ENCODE peak calls at places on chromosome 4, in nine cellular contexts. C is OCI-LY7, E is brain microvascular endothelial cell, V is AG09319, L is GM13976, Z is upper lobe of left lung, A is bronchial epithelial cell, U is esophagus muscularis mucosa, W is lower lobe of right lung. P is an unnamed sample.

GRCh38 chr4:164501074-164501473 is 252.9 kb upstream of the SMIM31 start:
- DNase-seq in C (no peak), E (peak), V (no peak), L (no peak), Z (no peak), A (peak), U (no peak), W (no peak), P (no peak)

GRCh38 chr4:113575391-113575790 is 186.1 kb downstream of the CAMK2D start:
- DNase-seq in C (no peak), E (peak), V (no peak), L (no peak), Z (no peak), A (no peak), U (no peak), W (no peak), P (no peak)

GRCh38 chr4:66572949-66573348 is 902.7 kb upstream of the EPHA5 start:
- DNase-seq in C (no peak), E (peak), V (no peak), L (no peak), Z (no peak), A (peak), U (no peak), W (no peak), P (no peak)

GRCh38 chr4:13087041-13087440 is 397.1 kb downstream of the RAB28 start:
- DNase-seq in C (no peak), E (no peak), V (no peak), L (no peak), Z (no peak), A (no peak), U (no peak), W (no peak), P (no peak)

GRCh38 chr4:515251-515650 is 16.2 kb downstream of the PIGG start:
- DNase-seq in C (no peak), E (no peak), V (no peak), L (no peak), Z (no peak), A (no peak), U (no peak), W (no peak), P (no peak)

GRCh38 chr4:48027653-48028052 is 11.1 kb downstream of the NIPAL1 start:
- DNase-seq in C (no peak), E (no peak), V (no peak), L (peak), Z (no peak), A (no peak), U (no peak), W (no peak), P (no peak)

GRCh38 chr4:8171941-8172924 is 13.6 kb upstream of the ABLIM2 start:
- DNase-seq in C (no peak), E (no peak), V (no peak), L (peak), Z (no peak), A (no peak), U (no peak), W (no peak), P (no peak)

GRCh38 chr4:110211007-110211769 is 12.8 kb upstream of the ELOVL6 start:
- DNase-seq in C (peak), E (no peak), V (no peak), L (peak), Z (no peak), A (peak), U (no peak), W (no peak), P (no peak)

GRCh38 chr4:111323496-111323895 is 700.6 kb upstream of the PITX2 start:
- DNase-seq in C (no peak), E (peak), V (no peak), L (no peak), Z (no peak), A (peak), U (no peak), W (no peak), P (no peak)

GRCh38 chr4:54439831-54440243 is 210.7 kb downstream of the PDGFRA start:
- DNase-seq in C (peak), E (peak), V (peak), L (no peak), Z (peak), A (no peak), U (no peak), W (peak), P (no peak)

GRCh38 chr4:176837176-176837915 is 44.6 kb upstream of the VEGFC start:
- DNase-seq in C (no peak), E (no peak), V (no peak), L (no peak), Z (no peak), A (no peak), U (no peak), W (no peak), P (no peak)

GRCh38 chr4:94412019-94413017 is 39.4 kb upstream of the PDLIM5 start:
- DNase-seq in C (no peak), E (peak), V (no peak), L (no peak), Z (no peak), A (peak), U (no peak), W (no peak), P (no peak)

GRCh38 chr4:13765535-13765934 is 138.0 kb upstream of the BOD1L1 start:
- DNase-seq in C (no peak), E (no peak), V (no peak), L (no peak), Z (no peak), A (no peak), U (no peak), W (no peak), P (no peak)

GRCh38 chr4:107380836-107381438 is 339.1 kb downstream of the PAPSS1 start:
- DNase-seq in C (no peak), E (no peak), V (no peak), L (no peak), Z (no peak), A (no peak), U (no peak), W (no peak), P (no peak)

GRCh38 chr4:71184195-71184781 is 154.5 kb upstream of the SLC4A4 start:
- DNase-seq in C (peak), E (peak), V (no peak), L (peak), Z (peak), A (peak), U (no peak), W (no peak), P (no peak)

GRCh38 chr4:62797221-62797620 is 1597.1 kb downstream of the ADGRL3 start:
- DNase-seq in C (no peak), E (no peak), V (no peak), L (no peak), Z (no peak), A (no peak), U (no peak), W (no peak), P (no peak)

GRCh38 chr4:177554966-177555574 is 112.8 kb upstream of the AGA start:
- DNase-seq in C (peak), E (peak), V (no peak), L (peak), Z (no peak), A (peak), U (no peak), W (no peak), P (no peak)

GRCh38 chr4:142944565-142944964 is 98.5 kb upstream of the INPP4B start:
- DNase-seq in C (no peak), E (no peak), V (no peak), L (no peak), Z (no peak), A (no peak), U (no peak), W (no peak), P (no peak)

GRCh38 chr4:165953181-165953580 is 80.1 kb downstream of the TLL1 start:
- DNase-seq in C (no peak), E (no peak), V (no peak), L (no peak), Z (no peak), A (no peak), U (no peak), W (no peak), P (no peak)

GRCh38 chr4:147811878-147812277 is 80.0 kb downstream of the ARHGAP10 start:
- DNase-seq in C (no peak), E (no peak), V (no peak), L (no peak), Z (no peak), A (no peak), U (no peak), W (no peak), P (no peak)

GRCh38 chr4:38386011-38386551 is 277.9 kb upstream of the KLF3 start:
- DNase-seq in C (no peak), E (no peak), V (no peak), L (no peak), Z (no peak), A (no peak), U (no peak), W (no peak), P (no peak)

GRCh38 chr4:2395584-2395983 is 22.9 kb downstream of the ZFYVE28 start:
- DNase-seq in C (no peak), E (no peak), V (no peak), L (no peak), Z (no peak), A (no peak), U (no peak), W (no peak), P (no peak)

GRCh38 chr4:175614880-175615279 is 197.2 kb downstream of the GPM6A start:
- DNase-seq in C (no peak), E (no peak), V (no peak), L (no peak), Z (no peak), A (no peak), U (no peak), W (no peak), P (no peak)

GRCh38 chr4:98148856-98149255 is 5.6 kb upstream of the STPG2 start:
- DNase-seq in C (no peak), E (no peak), V (no peak), L (no peak), Z (peak), A (peak), U (no peak), W (no peak), P (no peak)

GRCh38 chr4:1285790-1286553 is 3.7 kb upstream of the MAEA start:
- DNase-seq in C (peak), E (no peak), V (no peak), L (no peak), Z (peak), A (no peak), U (no peak), W (no peak), P (no peak)

GRCh38 chr4:177190995-177191568 is 118.6 kb upstream of the NEIL3 start:
- DNase-seq in C (no peak), E (peak), V (no peak), L (no peak), Z (no peak), A (peak), U (no peak), W (no peak), P (no peak)

GRCh38 chr4:62560858-62561257 is 1360.7 kb downstream of the ADGRL3 start:
- DNase-seq in C (no peak), E (no peak), V (no peak), L (no peak), Z (no peak), A (no peak), U (no peak), W (no peak), P (no peak)

GRCh38 chr4:45215976-45216542 is 489.7 kb upstream of the GNPDA2 start:
- DNase-seq in C (no peak), E (no peak), V (no peak), L (no peak), Z (no peak), A (no peak), U (no peak), W (no peak), P (no peak)

GRCh38 chr4:8285976-8286718 is 16.6 kb downstream of the HTRA3 start:
- DNase-seq in C (no peak), E (no peak), V (no peak), L (no peak), Z (no peak), A (no peak), U (no peak), W (no peak), P (no peak)

GRCh38 chr4:24992968-24993367 is 37.8 kb downstream of the LGI2 start:
- DNase-seq in C (no peak), E (no peak), V (no peak), L (no peak), Z (no peak), A (no peak), U (no peak), W (no peak), P (no peak)

GRCh38 chr4:2913168-2913567 is 50.0 kb downstream of the NOP14 start:
- DNase-seq in C (no peak), E (no peak), V (no peak), L (no peak), Z (peak), A (no peak), U (no peak), W (peak), P (no peak)

GRCh38 chr4:176150283-176150682 is 45.1 kb downstream of the SPATA4 start:
- DNase-seq in C (peak), E (peak), V (peak), L (no peak), Z (no peak), A (peak), U (no peak), W (no peak), P (no peak)

GRCh38 chr4:85177679-85178078 is 211.2 kb upstream of the WDFY3 start:
- DNase-seq in C (no peak), E (no peak), V (no peak), L (no peak), Z (no peak), A (no peak), U (no peak), W (no peak), P (no peak)

GRCh38 chr4:141350122-141350904 is 129.6 kb downstream of the ZNF330 start:
- DNase-seq in C (no peak), E (peak), V (no peak), L (no peak), Z (peak), A (peak), U (no peak), W (no peak), P (no peak)

GRCh38 chr4:8435656-8436121 is 4.8 kb downstream of the ACOX3 start:
- DNase-seq in C (peak), E (no peak), V (no peak), L (peak), Z (peak), A (no peak), U (no peak), W (no peak), P (no peak)

GRCh38 chr4:163672751-163673150 is 178.3 kb downstream of the TMA16 start:
- DNase-seq in C (peak), E (no peak), V (no peak), L (no peak), Z (no peak), A (no peak), U (no peak), W (no peak), P (no peak)

GRCh38 chr4:30867427-30867826 is 147.3 kb downstream of the PCDH7 start:
- DNase-seq in C (no peak), E (no peak), V (no peak), L (no peak), Z (no peak), A (peak), U (no peak), W (no peak), P (no peak)

GRCh38 chr4:32226201-32226600 is 1506.0 kb downstream of the PCDH7 start:
- DNase-seq in C (no peak), E (no peak), V (no peak), L (no peak), Z (no peak), A (no peak), U (no peak), W (no peak), P (no peak)

GRCh38 chr4:92268642-92269041 is 35.1 kb upstream of the GRID2 start:
- DNase-seq in C (no peak), E (no peak), V (no peak), L (no peak), Z (no peak), A (no peak), U (no peak), W (no peak), P (no peak)

GRCh38 chr4:169015237-169015636 is 5.2 kb upstream of the CBR4 start:
- DNase-seq in C (no peak), E (no peak), V (no peak), L (no peak), Z (no peak), A (no peak), U (no peak), W (no peak), P (no peak)

DNA sequence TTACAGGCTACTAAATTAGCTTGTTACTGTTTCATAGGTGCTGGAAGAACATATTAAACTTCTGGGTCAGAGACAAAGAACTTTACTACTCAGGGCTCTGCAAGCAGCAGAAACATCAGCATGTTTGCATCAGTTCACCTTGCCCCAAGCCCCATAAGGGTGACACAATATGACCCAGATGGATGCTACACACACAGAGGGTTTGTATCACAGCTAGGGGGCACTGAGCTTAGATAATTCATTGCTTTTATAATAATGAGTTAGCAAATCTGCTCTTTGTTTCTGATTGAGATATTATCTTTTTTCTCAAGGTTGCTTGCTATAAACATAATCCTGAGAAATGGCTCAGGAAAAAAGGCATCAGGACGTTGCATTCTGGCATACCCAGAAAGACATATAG is 4.8 kb upstream of the SYNPO2 start:
- DNase-seq in C (peak), E (no peak), V (no peak), L (no peak), Z (no peak), A (no peak), U (no peak), W (no peak), P (no peak)
- TF ChIP-seq CTCF in C (peak), E (peak), V (peak), L (no peak), Z (no peak), A (peak), U (no peak), W (peak), P (no peak)

DNA sequence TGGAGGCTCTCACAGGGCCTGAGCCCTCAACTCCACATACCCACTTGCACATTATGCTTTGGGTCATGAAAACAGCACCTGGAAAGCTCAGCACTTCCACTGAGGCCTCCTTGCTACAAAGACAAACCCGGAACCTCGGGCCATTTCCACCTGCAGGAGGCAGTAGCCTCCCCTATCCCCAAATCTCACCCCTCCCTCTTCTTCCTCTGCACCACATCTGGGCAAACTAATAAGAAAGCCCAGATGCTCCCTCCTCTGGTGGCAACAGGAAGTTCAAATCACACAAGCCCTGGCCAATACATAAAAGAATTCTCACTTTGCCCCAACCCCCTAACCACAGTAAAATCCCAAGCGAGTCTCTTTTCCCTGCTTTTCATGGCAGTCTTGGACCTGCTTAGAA is 136.4 kb downstream of the MAPK10 start:
- DNase-seq in C (peak), E (peak), V (no peak), L (no peak), Z (no peak), A (peak), U (no peak), W (no peak), P (no peak)
- TF ChIP-seq CTCF in C (peak), E (peak), V (peak), L (no peak), Z (no peak), A (peak), U (no peak), W (peak), P (no peak)

GRCh38 chr4:122718265-122718664 is 14.2 kb upstream of the BBS12 start:
- DNase-seq in C (no peak), E (no peak), V (no peak), L (no peak), Z (no peak), A (no peak), U (no peak), W (no peak), P (no peak)

GRCh38 chr4:122712782-122713181 is 19.7 kb upstream of the BBS12 start:
- DNase-seq in C (no peak), E (peak), V (no peak), L (no peak), Z (no peak), A (peak), U (no peak), W (no peak), P (no peak)

GRCh38 chr4:122715221-122715620 is 17.3 kb upstream of the BBS12 start:
- DNase-seq in C (no peak), E (no peak), V (no peak), L (no peak), Z (no peak), A (no peak), U (no peak), W (no peak), P (no peak)

GRCh38 chr4:122711893-122712292 is 20.6 kb upstream of the BBS12 start:
- DNase-seq in C (no peak), E (no peak), V (no peak), L (no peak), Z (no peak), A (no peak), U (no peak), W (no peak), P (no peak)

GRCh38 chr4:122716825-122717448 is 15.6 kb upstream of the BBS12 start:
- DNase-seq in C (peak), E (peak), V (peak), L (peak), Z (peak), A (peak), U (no peak), W (peak), P (peak)
- TF ChIP-seq CTCF in C (peak), E (peak), V (peak), L (peak), Z (peak), A (peak), U (peak), W (peak), P (peak)

GRCh38 chr4:74635074-74635473 is 159.2 kb downstream of the BTC start:
- DNase-seq in C (no peak), E (no peak), V (no peak), L (no peak), Z (no peak), A (peak), U (no peak), W (no peak), P (no peak)
- TF ChIP-seq CTCF in C (no peak), E (no peak), V (no peak), L (no peak), Z (no peak), A (no peak), U (no peak), W (no peak), P (no peak)

GRCh38 chr4:155207534-155208257 is 740 bp upstream of the NPY2R start:
- DNase-seq in C (no peak), E (no peak), V (no peak), L (no peak), Z (no peak), A (no peak), U (no peak), W (no peak), P (no peak)

DNA sequence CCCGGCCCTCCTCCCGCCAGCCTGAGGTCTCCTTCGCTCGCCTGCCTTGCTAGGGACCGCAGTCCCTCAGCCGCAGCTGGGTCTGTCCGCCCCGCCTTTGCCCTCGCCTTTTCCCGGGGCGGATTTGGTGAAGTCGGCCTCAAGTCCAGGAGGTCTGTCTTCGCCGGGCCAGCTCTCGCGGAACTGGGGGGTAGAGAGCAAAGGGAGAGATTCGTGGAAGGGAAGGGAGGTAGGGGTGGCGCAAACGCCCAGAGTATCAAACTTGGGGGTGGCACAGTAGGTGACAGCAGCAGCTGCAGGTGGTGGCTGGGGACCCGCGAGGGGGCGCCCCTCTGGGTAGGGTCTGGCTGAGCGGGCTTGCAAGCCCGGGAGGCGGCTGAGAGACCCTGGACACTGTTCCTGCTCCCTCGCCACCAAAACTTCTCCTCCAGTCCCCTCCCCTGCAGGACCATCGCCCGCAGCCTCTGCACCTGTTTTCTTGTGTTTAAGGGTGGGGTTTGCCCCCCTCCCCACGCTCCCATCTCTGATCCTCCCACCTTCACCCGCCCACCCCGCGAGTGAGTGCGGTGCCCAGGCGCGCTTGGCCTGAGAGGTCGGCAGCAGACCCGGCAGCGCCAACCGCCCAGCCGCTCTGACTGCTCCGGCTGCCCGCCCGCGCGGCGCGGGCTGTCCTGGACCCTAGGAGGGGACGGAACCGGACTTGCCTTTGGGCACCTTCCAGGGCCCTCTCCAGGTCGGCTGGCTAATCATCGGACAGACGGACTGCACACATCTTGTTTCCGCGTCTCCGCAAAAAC is at the start of gene NPY2R:
- DNase-seq in C (no peak), E (no peak), V (no peak), L (no peak), Z (no peak), A (no peak), U (no peak), W (peak), P (no peak)
- TF ChIP-seq CTCF in C (no peak), E (peak), V (no peak), L (no peak), Z (no peak), A (no peak), U (no peak), W (no peak), P (no peak)

GRCh38 chr4:144788469-144788868 is 142.5 kb downstream of the HHIP start:
- DNase-seq in C (no peak), E (no peak), V (no peak), L (no peak), Z (no peak), A (no peak), U (no peak), W (no peak), P (no peak)

GRCh38 chr4:144782345-144782744 is 136.4 kb downstream of the HHIP start:
- DNase-seq in C (no peak), E (no peak), V (no peak), L (no peak), Z (no peak), A (no peak), U (no peak), W (no peak), P (no peak)

GRCh38 chr4:144787365-144788263 is 141.7 kb downstream of the HHIP start:
- DNase-seq in C (peak), E (peak), V (peak), L (peak), Z (no peak), A (peak), U (no peak), W (no peak), P (no peak)
- TF ChIP-seq CTCF in C (peak), E (peak), V (peak), L (peak), Z (peak), A (peak), U (no peak), W (peak), P (peak)

P was measured in thoracic aorta.